ENCODE peak calls at places on chromosomes 7 and 10, in five cellular contexts. W is IMR-90, L is lower leg skin, G is adrenal gland, B is spleen. K is an unnamed sample.

GRCh38 chr7:130938661-130939060 is 204.7 kb upstream of the KLF14 start:
- DNase-seq in W (no peak), L (no peak), G (no peak), B (no peak), K (no peak)

GRCh38 chr10:43648083-43648391 is 644 bp downstream of the ZNF32 start:
- DNase-seq in W (no peak), L (no peak), G (no peak), B (no peak), K (no peak)

GRCh38 chr7:7640221-7641128 is at the start of gene UMAD1:
- DNase-seq in W (peak; percentile 98), L (peak; percentile 99), G (peak; percentile 99), B (peak; percentile 99), K (peak; percentile 99)

GRCh38 chr7:73978681-73979563 is 49.1 kb upstream of the ELN start:
- DNase-seq in W (no peak), L (no peak), G (no peak), B (peak; percentile 79), K (peak; percentile 93)

GRCh38 chr7:128322040-128322643 is 21.6 kb downstream of the RBM28 start:
- DNase-seq in W (peak; percentile 54), L (no peak), G (no peak), B (no peak), K (no peak)

GRCh38 chr7:41189866-41190265 is 513.0 kb downstream of the INHBA start:
- DNase-seq in W (peak; percentile 97), L (no peak), G (no peak), B (no peak), K (no peak)

GRCh38 chr10:29896053-29896452 is 163.3 kb downstream of the JCAD start:
- DNase-seq in W (peak; percentile 59), L (no peak), G (no peak), B (no peak), K (no peak)

GRCh38 chr7:30309842-30310435 is 25.5 kb downstream of the ZNRF2 start:
- DNase-seq in W (no peak), L (no peak), G (no peak), B (no peak), K (no peak)

GRCh38 chr7:50723888-50724287 is 58.8 kb downstream of the GRB10 start:
- DNase-seq in W (no peak), L (no peak), G (peak; percentile 53), B (no peak), K (no peak)

GRCh38 chr10:58266826-58267712 is 625 bp downstream of the IPMK start:
- DNase-seq in W (peak; percentile 59), L (peak; percentile 74), G (peak; percentile 61), B (peak; percentile 94), K (peak; percentile 69)

GRCh38 chr10:24513155-24513554 is 210.5 kb downstream of the ARHGAP21 start:
- DNase-seq in W (peak; percentile 34), L (no peak), G (no peak), B (no peak), K (no peak)

GRCh38 chr10:124700293-124701037 is 43.7 kb downstream of the FAM53B start:
- DNase-seq in W (no peak), L (no peak), G (no peak), B (peak; percentile 78), K (no peak)

GRCh38 chr10:112429654-112430230 is 17.0 kb downstream of the ZDHHC6 start:
- DNase-seq in W (no peak), L (no peak), G (no peak), B (peak; percentile 72), K (no peak)

GRCh38 chr7:100476903-100477870 is 1.8 kb downstream of the TSC22D4 start:
- DNase-seq in W (no peak), L (no peak), G (no peak), B (peak; percentile 88), K (peak; percentile 64)

GRCh38 chr7:34807548-34808340 is 149.7 kb downstream of the NPSR1 start:
- DNase-seq in W (no peak), L (no peak), G (no peak), B (no peak), K (no peak)

DNA sequence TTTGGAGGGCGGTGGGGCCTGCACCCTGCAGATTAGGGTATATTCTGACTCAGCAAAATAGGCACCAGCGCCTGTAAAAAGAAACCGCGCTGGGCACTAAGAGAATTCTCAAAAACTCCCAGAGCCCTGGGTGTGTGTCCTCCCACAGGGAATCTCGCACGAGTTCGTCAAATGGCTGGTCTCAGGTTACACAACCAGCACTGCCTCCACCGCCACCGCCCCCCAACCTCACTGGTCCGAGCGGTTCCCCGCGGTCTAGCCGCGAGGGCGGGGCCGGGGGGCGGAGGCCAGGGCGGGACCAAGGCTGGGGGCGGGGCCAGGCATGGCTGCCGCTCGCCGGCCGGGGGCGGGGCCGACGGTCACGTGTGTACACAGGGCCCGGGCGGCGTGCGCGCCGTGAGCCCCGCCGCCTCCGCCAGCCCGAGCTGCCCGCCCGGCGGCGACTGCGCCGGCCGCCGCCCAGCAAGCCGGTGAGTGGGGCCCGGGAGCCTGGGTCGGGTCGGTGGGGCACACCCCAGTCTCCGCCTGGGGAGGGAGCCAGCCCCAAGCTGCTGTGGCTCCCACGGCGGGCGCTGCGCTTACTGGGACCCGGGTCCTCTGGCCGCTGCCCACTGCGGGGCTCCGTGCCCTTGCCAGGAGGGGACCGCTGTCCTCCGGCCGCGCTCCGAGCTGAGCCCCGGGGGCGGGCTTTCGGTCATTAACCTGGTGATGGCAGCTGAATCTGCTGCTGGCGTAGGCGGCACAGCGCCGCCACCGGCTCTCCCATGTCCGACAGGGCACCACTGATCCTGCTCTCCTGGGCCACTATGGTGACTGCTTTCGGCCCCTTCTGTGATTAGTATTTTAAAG is at the start of gene GPR146:
- DNase-seq in W (peak; percentile 94), L (peak; percentile 95), G (peak; percentile 98), B (peak; percentile 98), K (peak; percentile 98)
- TF ChIP-seq POLR2A in W (no peak), L (no peak), G (peak; percentile 28), B (no peak), K (peak; percentile 57)

GRCh38 chr10:33609546-33609945 is 275.1 kb upstream of the NRP1 start:
- DNase-seq in W (no peak), L (no peak), G (no peak), B (no peak), K (no peak)

GRCh38 chr10:33612551-33612950 is 278.1 kb upstream of the NRP1 start:
- DNase-seq in W (peak; percentile 63), L (peak; percentile 24), G (no peak), B (no peak), K (no peak)

GRCh38 chr10:33611423-33611822 is 277.0 kb upstream of the NRP1 start:
- DNase-seq in W (no peak), L (no peak), G (no peak), B (no peak), K (no peak)

GRCh38 chr10:33616921-33617320 is 282.5 kb upstream of the NRP1 start:
- DNase-seq in W (peak; percentile 22), L (no peak), G (no peak), B (no peak), K (no peak)

DNA sequence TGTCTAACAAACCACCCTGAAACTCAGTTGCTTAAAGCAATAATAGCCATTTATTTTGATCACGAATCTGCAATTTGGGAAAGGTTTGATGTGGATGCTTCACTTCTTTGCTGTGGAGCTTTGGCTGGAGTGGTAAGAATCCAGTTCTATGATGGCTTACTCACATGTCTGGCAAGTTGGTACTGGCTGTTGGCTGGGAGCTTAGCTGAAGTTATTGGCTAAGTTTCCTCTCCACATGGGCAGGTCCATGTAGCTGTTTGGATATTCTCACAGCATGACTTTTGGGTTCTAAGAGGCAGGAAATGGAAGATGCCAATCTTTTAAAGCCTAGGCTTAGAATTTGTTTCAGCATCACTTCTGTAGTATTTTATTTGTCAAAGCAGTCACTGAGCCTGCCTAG is 277.6 kb upstream of the NRP1 start:
- DNase-seq in W (peak; percentile 1), L (peak; percentile 26), G (no peak), B (no peak), K (no peak)
- H3K4me3 ChIP-seq in W (no peak overlapping the region), L (no peak overlapping the region), G (no peak overlapping the region), B (no peak overlapping the region), K (no peak overlapping the region)

GRCh38 chr7:2629740-2630681 is 1.8 kb upstream of the TTYH3 start:
- DNase-seq in W (peak; percentile 39), L (no peak), G (no peak), B (no peak), K (peak; percentile 83)

GRCh38 chr7:2628137-2628482 is 3.7 kb upstream of the TTYH3 start:
- DNase-seq in W (no peak), L (no peak), G (no peak), B (no peak), K (no peak)

GRCh38 chr7:2627258-2628136 is 4.3 kb upstream of the TTYH3 start:
- DNase-seq in W (no peak), L (no peak), G (no peak), B (no peak), K (no peak)

GRCh38 chr7:2626498-2627117 is 5.2 kb upstream of the TTYH3 start:
- DNase-seq in W (peak; percentile 32), L (no peak), G (no peak), B (no peak), K (no peak)

DNA sequence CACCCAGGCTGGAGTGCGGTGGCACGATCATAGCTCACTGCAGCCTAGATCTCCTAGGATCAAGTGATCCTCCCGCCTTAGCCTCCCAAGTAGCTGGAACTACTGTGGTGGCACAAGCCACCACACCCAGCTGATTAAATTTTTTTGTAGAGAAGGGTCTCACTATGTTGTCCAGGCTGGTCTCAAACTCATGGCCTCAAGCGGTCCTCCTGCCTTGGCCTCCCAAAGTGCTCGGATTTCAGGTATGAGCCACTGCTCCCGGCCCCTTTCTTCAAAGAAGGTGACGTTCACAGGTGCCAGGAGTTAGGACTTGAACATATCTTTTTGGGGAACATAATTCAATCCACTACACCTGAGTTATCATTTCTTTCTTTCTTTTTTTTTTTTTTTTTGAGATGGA is 2.9 kb upstream of the TTYH3 start:
- DNase-seq in W (no peak), L (no peak), G (no peak), B (no peak), K (no peak)
- TF ChIP-seq POLR2A in W (no peak), L (no peak), G (no peak), B (no peak), K (no peak)

GRCh38 chr10:22931948-22932347 is 4.1 kb downstream of the ARMC3 start:
- DNase-seq in W (peak; percentile 32), L (no peak), G (no peak), B (no peak), K (no peak)

GRCh38 chr10:22925088-22925487 is 2.8 kb upstream of the ARMC3 start:
- DNase-seq in W (no peak), L (no peak), G (no peak), B (no peak), K (no peak)

GRCh38 chr10:22932626-22933370 is 4.9 kb downstream of the ARMC3 start:
- DNase-seq in W (no peak), L (peak; percentile 15), G (no peak), B (no peak), K (no peak)

GRCh38 chr10:22927163-22927562 is 690 bp upstream of the ARMC3 start:
- DNase-seq in W (no peak), L (no peak), G (no peak), B (no peak), K (no peak)

DNA sequence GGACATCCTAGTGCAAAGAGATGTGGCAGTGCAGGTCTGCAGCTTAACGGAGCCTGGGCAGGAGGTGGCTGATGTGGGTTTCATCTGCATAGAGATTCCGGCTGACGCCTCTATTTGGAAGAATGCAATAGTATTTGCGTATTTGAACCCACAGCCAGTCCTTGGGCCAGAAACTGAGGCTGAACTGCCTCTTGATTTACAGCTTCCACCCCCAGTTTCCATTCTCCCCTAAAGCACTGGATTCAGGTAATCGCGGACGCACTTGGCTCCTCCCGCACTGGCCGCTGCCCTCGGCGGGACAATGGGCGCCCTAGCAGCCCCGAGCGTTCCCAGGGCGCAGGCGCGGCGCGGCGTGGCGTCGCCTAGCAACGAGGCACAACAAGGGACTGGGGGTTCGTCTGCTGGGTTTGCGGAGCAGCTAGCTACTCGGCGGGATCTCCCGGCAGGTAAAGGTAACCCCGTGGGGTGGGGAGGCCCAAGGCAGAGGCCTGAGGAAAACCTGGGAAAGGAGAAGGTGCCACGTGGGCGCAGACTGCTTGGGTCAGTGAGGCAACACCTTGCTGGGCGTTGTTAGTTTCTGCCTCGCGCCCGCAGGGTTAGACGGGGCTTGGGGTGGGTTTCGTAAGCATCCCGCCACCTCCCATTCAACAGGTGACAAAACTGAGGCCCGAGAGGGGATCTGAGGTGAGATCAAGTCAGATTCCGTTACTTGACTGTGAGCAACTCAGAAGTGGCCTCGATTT is at the start of gene ARMC3:
- DNase-seq in W (no peak), L (no peak), G (peak; percentile 34), B (peak; percentile 84), K (peak; percentile 38)
- H3K4me3 ChIP-seq in W (no peak within 1 kb of the TSS), L (peak within 1 kb of the TSS; percentile 10), G (no peak within 1 kb of the TSS), B (peak within 1 kb of the TSS; percentile 30), K (peak within 1 kb of the TSS; percentile 49)

K was measured in transverse colon.